ENCODE peak calls at places on chromosomes 4 and X, in five cellular contexts. W, M, K, S and D are unnamed samples.

GRCh38 chr4:2934813-2935761 is 28.1 kb downstream of the NOP14 start:
- DNase-seq in W (peak), M (peak), K (peak), S (peak), D (peak)

GRCh38 chr4:153061971-153062370 is 125.8 kb downstream of the FHDC1 start:
- DNase-seq in W (no peak), M (no peak), K (no peak), S (no peak), D (no peak)

GRCh38 chr4:153153339-153153851 is 50.8 kb upstream of the TRIM2 start:
- DNase-seq in W (no peak), M (no peak), K (peak), S (peak), D (no peak)

GRCh38 chrX:132622130-132622529 is 133.3 kb upstream of the MBNL3 start:
- DNase-seq in W (no peak), M (no peak), K (peak), S (no peak), D (no peak)

GRCh38 chrX:55135171-55135570 is 46.4 kb downstream of the PAGE2 start:
- DNase-seq in W (peak), M (no peak), K (peak), S (peak), D (no peak)

GRCh38 chr4:72312032-72312650 is 256.9 kb downstream of the ADAMTS3 start:
- DNase-seq in W (peak), M (peak), K (peak), S (no peak), D (peak)

GRCh38 chrX:135403374-135403773 is 18.4 kb upstream of the SMIM10L2A start:
- DNase-seq in W (no peak), M (no peak), K (no peak), S (no peak), D (no peak)

GRCh38 chr4:76377922-76378321 is 43.0 kb downstream of the CCDC158 start:
- DNase-seq in W (no peak), M (no peak), K (peak), S (peak), D (no peak)

GRCh38 chrX:135114392-135114791 is 5.9 kb downstream of the ETDB start:
- DNase-seq in W (no peak), M (no peak), K (no peak), S (no peak), D (no peak)

GRCh38 chrX:37989304-37989703 is 17.0 kb upstream of the SYTL5 start:
- DNase-seq in W (no peak), M (no peak), K (no peak), S (no peak), D (no peak)

GRCh38 chr4:152858934-152859333 is 77.2 kb upstream of the FHDC1 start:
- DNase-seq in W (no peak), M (no peak), K (no peak), S (no peak), D (no peak)

GRCh38 chrX:72305286-72306084 is at the start of gene CITED1:
- DNase-seq in W (no peak), M (no peak), K (no peak), S (no peak), D (no peak)

GRCh38 chrX:136525738-136526606 is 6.0 kb upstream of the VGLL1 start:
- DNase-seq in W (peak), M (peak), K (peak), S (no peak), D (peak)

GRCh38 chr4:7905461-7905915 is 34.2 kb downstream of the AFAP1 start:
- DNase-seq in W (peak), M (no peak), K (peak), S (no peak), D (no peak)

GRCh38 chrX:68894513-68895338 is 65.9 kb downstream of the EFNB1 start:
- DNase-seq in W (peak), M (no peak), K (peak), S (peak), D (no peak)

GRCh38 chrX:154658187-154658586 is 4.8 kb upstream of the CTAG2 start:
- DNase-seq in W (no peak), M (no peak), K (no peak), S (no peak), D (no peak)

GRCh38 chr4:155572106-155572703 is 94.4 kb upstream of the GUCY1A1 start:
- DNase-seq in W (no peak), M (no peak), K (no peak), S (no peak), D (no peak)

GRCh38 chr4:129350800-129351199 is 254.8 kb downstream of the C4orf33 start:
- DNase-seq in W (no peak), M (no peak), K (no peak), S (no peak), D (peak)

GRCh38 chr4:174292473-174292872 is 8.8 kb downstream of the CEP44 start:
- DNase-seq in W (no peak), M (no peak), K (peak), S (no peak), D (no peak)

GRCh38 chrX:2389324-2389723 is 111.5 kb downstream of the DHRSX start:
- DNase-seq in W (no peak), M (no peak), K (no peak), S (no peak), D (no peak)

GRCh38 chr4:112775801-112776200 is 138.9 kb downstream of the LARP7 start:
- DNase-seq in W (no peak), M (no peak), K (no peak), S (no peak), D (peak)

GRCh38 chr4:37717575-37717974 is 31.4 kb upstream of the RELL1 start:
- DNase-seq in W (no peak), M (peak), K (peak), S (no peak), D (no peak)

GRCh38 chr4:176840166-176840565 is 47.4 kb upstream of the VEGFC start:
- DNase-seq in W (no peak), M (no peak), K (peak), S (no peak), D (no peak)

GRCh38 chr4:88008624-88009235 is 1.3 kb downstream of the PKD2 start:
- DNase-seq in W (no peak), M (no peak), K (peak), S (no peak), D (no peak)
- H3K27ac ChIP-seq in W (peak), M (no peak), K (peak), S (no peak), D (no peak)

DNA sequence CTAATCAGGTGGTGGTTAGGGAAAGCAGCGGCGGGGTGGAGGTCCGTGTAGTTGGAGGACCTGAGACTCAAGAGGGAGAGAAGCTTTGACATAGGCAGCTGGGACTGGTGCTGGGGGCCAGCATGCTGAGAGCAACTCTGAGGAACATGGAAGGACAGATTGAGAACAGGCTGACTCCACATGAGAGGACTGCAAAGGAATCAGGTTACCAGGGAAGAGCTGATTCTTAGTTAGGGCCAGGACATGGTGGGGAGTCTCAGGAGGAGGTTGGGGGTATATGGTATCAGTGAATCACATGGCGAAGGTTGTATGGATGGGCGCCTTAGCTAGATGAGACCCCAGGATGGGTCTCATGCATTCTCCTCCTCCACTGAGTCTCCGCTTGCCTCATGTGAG is 264.0 kb upstream of the BOD1L1 start:
- DNase-seq in W (no peak), M (no peak), K (no peak), S (no peak), D (no peak)
- H3K27ac ChIP-seq in W (no peak), M (peak), K (peak), S (no peak), D (peak)

DNA sequence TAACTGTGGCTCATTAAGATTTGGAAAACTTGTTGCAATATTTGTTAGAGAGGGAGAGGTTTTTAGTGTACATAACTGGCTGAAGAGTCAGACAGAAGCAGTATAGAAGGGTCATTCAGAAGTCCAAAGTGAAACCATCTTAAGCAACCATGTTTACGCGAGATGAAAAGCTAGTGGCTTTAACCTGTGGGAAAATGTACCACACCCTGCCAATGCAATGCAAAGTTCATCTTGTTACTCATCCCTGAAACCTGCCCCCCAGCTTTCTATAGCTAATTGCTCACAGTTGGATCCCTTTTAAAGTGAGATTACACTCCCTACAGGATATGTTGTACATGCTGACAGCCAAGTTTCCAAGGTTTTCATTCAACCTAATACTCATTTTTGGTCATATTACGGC is 96.7 kb upstream of the RAPGEF2 start:
- DNase-seq in W (no peak), M (no peak), K (peak), S (no peak), D (peak)
- H3K27ac ChIP-seq in W (no peak), M (no peak), K (no peak), S (no peak), D (peak)

GRCh38 chrX:141341341-141341740 is 99.0 kb upstream of the SPANXC start:
- DNase-seq in W (no peak), M (peak), K (peak), S (no peak), D (no peak)
- H3K27ac ChIP-seq in W (no peak), M (no peak), K (peak), S (no peak), D (no peak)

GRCh38 chrX:106955004-106955772 is 35.0 kb downstream of the CLDN2 start:
- DNase-seq in W (no peak), M (no peak), K (peak), S (no peak), D (peak)
- H3K27ac ChIP-seq in W (no peak), M (no peak), K (no peak), S (no peak), D (no peak)